ENCODE peak calls at places on chromosomes 5 and 9, in eight cellular contexts. One of them, this sample, is unnamed.

GRCh38 chr9:87406545-87407166 is 91.0 kb upstream of the DAPK1 start:
- DNase-seq in NCI-H2081: no peak
- DNase-seq in astrocyte of the hippocampus: no peak
- DNase-seq in fibroblast of pulmonary artery: no peak
- DNase-seq in aorta: no peak
- DNase-seq in endothelial cell: no peak
- DNase-seq in AG09309: no peak
- DNase-seq in T-cell: no peak
- DNase-seq in this sample: no peak

GRCh38 chr5:148523139-148523538 is 131.2 kb downstream of the HTR4 start:
- DNase-seq in NCI-H2081: no peak
- DNase-seq in endothelial cell: no peak
- DNase-seq in aorta: no peak
- DNase-seq in AG09309: no peak
- DNase-seq in T-cell: no peak
- DNase-seq in fibroblast of pulmonary artery: no peak
- DNase-seq in astrocyte of the hippocampus: no peak
- DNase-seq in this sample: no peak

GRCh38 chr9:104200456-104200994 is 106.4 kb downstream of the SMC2 start:
- DNase-seq in AG09309: no peak
- DNase-seq in T-cell: no peak
- DNase-seq in endothelial cell: no peak
- DNase-seq in astrocyte of the hippocampus: no peak
- DNase-seq in NCI-H2081: no peak
- DNase-seq in fibroblast of pulmonary artery: no peak
- DNase-seq in aorta: no peak
- DNase-seq in this sample: no peak

GRCh38 chr5:6649186-6649585 is 15.9 kb downstream of the SRD5A1 start:
- DNase-seq in fibroblast of pulmonary artery: no peak
- DNase-seq in astrocyte of the hippocampus: no peak
- DNase-seq in aorta: no peak
- DNase-seq in endothelial cell: no peak
- DNase-seq in NCI-H2081: no peak
- DNase-seq in T-cell: no peak
- DNase-seq in AG09309: no peak
- DNase-seq in this sample: no peak

GRCh38 chr5:178651046-178651810 is 24.4 kb upstream of the CLK4 start:
- DNase-seq in AG09309: peak
- DNase-seq in T-cell: no peak
- DNase-seq in aorta: no peak
- DNase-seq in fibroblast of pulmonary artery: peak
- DNase-seq in NCI-H2081: no peak
- DNase-seq in astrocyte of the hippocampus: peak
- DNase-seq in endothelial cell: no peak
- DNase-seq in this sample: no peak

GRCh38 chr9:106960238-106960637 is 97.3 kb downstream of the ZNF462 start:
- DNase-seq in aorta: no peak
- DNase-seq in AG09309: no peak
- DNase-seq in NCI-H2081: no peak
- DNase-seq in T-cell: no peak
- DNase-seq in endothelial cell: no peak
- DNase-seq in astrocyte of the hippocampus: no peak
- DNase-seq in fibroblast of pulmonary artery: no peak
- DNase-seq in this sample: no peak

GRCh38 chr9:86997158-86997557 is 49.9 kb upstream of the GAS1 start:
- DNase-seq in astrocyte of the hippocampus: no peak
- DNase-seq in AG09309: no peak
- DNase-seq in aorta: no peak
- DNase-seq in endothelial cell: no peak
- DNase-seq in fibroblast of pulmonary artery: peak
- DNase-seq in NCI-H2081: no peak
- DNase-seq in T-cell: no peak
- DNase-seq in this sample: no peak

GRCh38 chr5:167305591-167306213 is 985.7 kb upstream of the WWC1 start:
- DNase-seq in astrocyte of the hippocampus: no peak
- DNase-seq in fibroblast of pulmonary artery: no peak
- DNase-seq in aorta: no peak
- DNase-seq in endothelial cell: no peak
- DNase-seq in NCI-H2081: no peak
- DNase-seq in T-cell: no peak
- DNase-seq in AG09309: no peak
- DNase-seq in this sample: no peak

GRCh38 chr5:160507181-160507811 is 85.6 kb downstream of the PTTG1 start:
- DNase-seq in aorta: no peak
- DNase-seq in AG09309: peak
- DNase-seq in endothelial cell: no peak
- DNase-seq in astrocyte of the hippocampus: peak
- DNase-seq in NCI-H2081: no peak
- DNase-seq in fibroblast of pulmonary artery: peak
- DNase-seq in T-cell: no peak
- DNase-seq in this sample: peak

GRCh38 chr5:59261969-59262368 is 631.6 kb downstream of the PDE4D start:
- DNase-seq in fibroblast of pulmonary artery: no peak
- DNase-seq in endothelial cell: no peak
- DNase-seq in T-cell: no peak
- DNase-seq in aorta: no peak
- DNase-seq in NCI-H2081: no peak
- DNase-seq in AG09309: no peak
- DNase-seq in astrocyte of the hippocampus: no peak
- DNase-seq in this sample: no peak

GRCh38 chr9:113556877-113557593 is 93.5 kb downstream of the RGS3 start:
- DNase-seq in AG09309: no peak
- DNase-seq in endothelial cell: no peak
- DNase-seq in NCI-H2081: no peak
- DNase-seq in T-cell: no peak
- DNase-seq in astrocyte of the hippocampus: no peak
- DNase-seq in aorta: peak
- DNase-seq in fibroblast of pulmonary artery: peak
- DNase-seq in this sample: no peak